ENCODE peak calls at places on chromosomes 4 and X, in four cellular contexts. O is K562, R is HepG2, X is GM12878. Q is an unnamed sample.

GRCh38 chr4:137032242-137032641 is 500.1 kb downstream of the PCDH18 start:
- DNase-seq in O (no peak), R (no peak), X (no peak), Q (no peak)

GRCh38 chr4:169933531-169933930 is 92.7 kb downstream of the MFAP3L start:
- DNase-seq in O (no peak), R (no peak), X (no peak), Q (no peak)

GRCh38 chr4:88104902-88105610 is 53.4 kb downstream of the ABCG2 start:
- DNase-seq in O (no peak), R (no peak), X (no peak), Q (peak)

GRCh38 chr4:152724494-152724893 is 44.7 kb upstream of the TMEM154 start:
- DNase-seq in O (no peak), R (no peak), X (no peak), Q (no peak)

GRCh38 chr4:5037553-5038551 is 13.4 kb upstream of the STK32B start:
- DNase-seq in O (peak), R (peak), X (no peak), Q (no peak)

GRCh38 chr4:6633091-6633906 is 7.2 kb upstream of the MRFAP1 start:
- DNase-seq in O (peak), R (peak), X (no peak), Q (no peak)

GRCh38 chr4:29079260-29079659 is 1640.9 kb upstream of the PCDH7 start:
- DNase-seq in O (no peak), R (no peak), X (no peak), Q (no peak)

GRCh38 chrX:40266490-40267333 is 169.0 kb upstream of the BCOR start:
- DNase-seq in O (peak), R (peak), X (no peak), Q (peak)

GRCh38 chr4:169147217-169147616 is 123.5 kb downstream of the SH3RF1 start:
- DNase-seq in O (no peak), R (no peak), X (no peak), Q (no peak)

GRCh38 chr4:162522724-162523123 is 358.9 kb upstream of the FSTL5 start:
- DNase-seq in O (no peak), R (no peak), X (no peak), Q (no peak)

DNA sequence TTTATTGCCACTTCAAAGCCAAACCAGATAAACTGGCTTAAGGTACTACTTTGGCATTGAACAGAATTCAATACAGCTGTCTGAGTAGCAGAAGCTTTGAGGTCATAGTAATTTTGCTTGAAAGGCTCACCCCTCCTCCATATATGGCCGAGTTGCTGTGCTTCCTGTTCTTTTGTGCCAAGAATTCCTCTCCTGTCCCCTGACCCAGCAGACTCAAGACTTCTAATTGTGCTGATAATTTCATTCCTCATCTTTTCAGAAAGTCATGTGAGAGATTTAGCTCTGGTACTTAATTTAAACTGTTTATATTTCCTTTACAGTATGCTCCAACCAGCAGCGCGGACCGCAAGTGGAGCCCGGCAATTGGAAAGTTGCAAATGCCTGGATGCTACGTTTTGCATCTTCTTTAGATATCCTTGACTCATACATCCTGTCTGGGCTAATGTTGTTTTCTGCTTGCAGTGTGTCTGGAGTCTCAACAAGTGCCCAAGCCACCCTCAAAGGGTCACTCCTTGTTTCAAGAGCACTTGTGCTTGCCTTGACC is 373.4 kb downstream of the PDGFC start:
- DNase-seq in O (no peak), R (no peak), X (no peak), Q (no peak)
- TF ChIP-seq TARDBP in O (no peak), R (no peak), X (no peak), Q (no peak)

DNA sequence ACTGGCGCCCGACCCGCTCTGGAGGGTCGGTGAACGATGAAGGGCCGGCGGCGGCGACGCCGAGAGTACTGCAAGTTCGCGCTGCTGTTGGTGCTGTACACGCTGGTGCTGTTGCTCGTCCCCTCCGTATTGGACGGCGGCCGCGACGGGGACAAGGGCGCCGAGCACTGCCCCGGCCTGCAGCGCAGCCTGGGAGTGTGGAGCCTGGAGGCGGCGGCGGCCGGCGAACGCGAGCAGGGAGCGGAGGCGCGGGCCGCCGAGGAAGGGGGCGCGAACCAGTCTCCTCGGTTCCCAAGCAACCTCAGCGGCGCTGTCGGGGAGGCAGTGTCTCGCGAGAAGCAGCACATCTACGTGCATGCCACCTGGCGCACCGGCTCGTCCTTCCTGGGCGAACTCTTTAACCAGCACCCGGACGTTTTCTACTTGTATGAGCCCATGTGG is 351 bp downstream of the CHST7 start:
- DNase-seq in O (no peak), R (peak), X (no peak), Q (peak)
- TF ChIP-seq TARDBP in O (no peak), R (no peak), X (no peak), Q (no peak)

GRCh38 chrX:136467321-136467720 is 20.4 kb upstream of the BRS3 start:
- DNase-seq in O (no peak), R (no peak), X (no peak), Q (no peak)
- TF ChIP-seq TARDBP in O (no peak), R (no peak), X (no peak), Q (no peak)

GRCh38 chr4:113467581-113467980 is 294.0 kb downstream of the CAMK2D start:
- DNase-seq in O (no peak), R (no peak), X (no peak), Q (no peak)
- TF ChIP-seq TARDBP in O (no peak), R (no peak), X (no peak), Q (no peak)

GRCh38 chr4:158819942-158820786 is 51.3 kb downstream of the FNIP2 start:
- DNase-seq in O (no peak), R (no peak), X (no peak), Q (no peak)
- TF ChIP-seq TARDBP in O (no peak), R (no peak), X (no peak), Q (no peak)